ENCODE peak calls at places on chromosomes 12 and 14, in four cellular contexts. J is K562, N is GM12878, S is HepG2. W is an unnamed sample.

GRCh38 chr14:92539875-92540274 is 26.3 kb downstream of the RIN3 start:
- DNase-seq in S (no peak), N (no peak), J (no peak), W (no peak)

GRCh38 chr12:95216704-95217376 is 427 bp downstream of the FGD6 start:
- DNase-seq in N (no peak), J (no peak), S (peak; percentile 27), W (peak; percentile 35)

GRCh38 chr14:71138236-71139057 is 231.2 kb downstream of the PCNX1 start:
- DNase-seq in N (no peak), S (no peak), J (no peak), W (no peak)

GRCh38 chr14:77746064-77746463 is 14.9 kb downstream of the SNW1 start:
- DNase-seq in J (no peak), N (no peak), S (no peak), W (peak; percentile 24)

GRCh38 chr12:24134092-24134491 is 184.6 kb upstream of the SOX5 start:
- DNase-seq in S (no peak), J (no peak), N (no peak), W (no peak)

GRCh38 chr12:32671930-32672785 is 6.9 kb upstream of the DNM1L start:
- DNase-seq in N (no peak), J (peak; percentile 43), S (peak; percentile 51), W (peak; percentile 61)

GRCh38 chr14:95713596-95714371 is at the start of gene TCL1A:
- DNase-seq in J (peak; percentile 21), S (no peak), N (no peak), W (no peak)

GRCh38 chr14:55671641-55672040 is 91.6 kb downstream of the KTN1 start:
- DNase-seq in S (no peak), N (no peak), J (no peak), W (no peak)

GRCh38 chr14:28751467-28752058 is 15.0 kb upstream of the FOXG1 start:
- DNase-seq in S (peak; percentile 81), J (peak; percentile 16), N (peak; percentile 7), W (peak; percentile 51)

GRCh38 chr12:132600048-132601032 is 10.0 kb downstream of the LRCOL1 start:
- DNase-seq in N (no peak), J (peak; percentile 73), S (peak; percentile 54), W (peak; percentile 78)

GRCh38 chr12:17918013-17918412 is 172.0 kb downstream of the RERGL start:
- DNase-seq in N (no peak), S (no peak), J (no peak), W (no peak)

GRCh38 chr14:24975393-24975792 is 74.6 kb downstream of the STXBP6 start:
- DNase-seq in S (no peak), N (no peak), J (no peak), W (no peak)

GRCh38 chr14:99745307-99745951 is 47.8 kb upstream of the EML1 start:
- DNase-seq in J (no peak), S (no peak), N (no peak), W (no peak)

GRCh38 chr14:31307198-31307597 is 99.6 kb upstream of the HECTD1 start:
- DNase-seq in S (no peak), N (no peak), J (no peak), W (no peak)

GRCh38 chr12:27048822-27049752 is 26.7 kb downstream of the MED21 start:
- DNase-seq in N (no peak), S (no peak), J (peak; percentile 25), W (peak; percentile 60)

GRCh38 chr12:55997535-55997859 is 421 bp downstream of the SUOX start:
- DNase-seq in J (no peak), N (no peak), S (no peak), W (no peak)

GRCh38 chr14:73944432-73945158 is 5.3 kb downstream of the FAM161B start:
- DNase-seq in J (no peak), N (no peak), S (no peak), W (no peak)

GRCh38 chr12:6193853-6194815 is 6.1 kb upstream of the CD9 start:
- DNase-seq in N (no peak), J (no peak), S (no peak), W (no peak)

GRCh38 chr14:105378199-105378598 is 20.1 kb upstream of the TEX22 start:
- DNase-seq in N (no peak), S (no peak), J (peak; percentile 56), W (no peak)

GRCh38 chr12:44930972-44931600 is 55.0 kb upstream of the NELL2 start:
- DNase-seq in S (peak; percentile 49), N (no peak), J (peak; percentile 19), W (peak; percentile 37)

GRCh38 chr14:105847400-105847799 is 321.0 kb downstream of the TMEM121 start:
- DNase-seq in S (no peak), N (no peak), J (no peak), W (no peak)

GRCh38 chr14:44384093-44384492 is 123.0 kb downstream of the FSCB start:
- DNase-seq in J (no peak), S (no peak), N (no peak), W (no peak)

GRCh38 chr14:63650336-63650952 is 8.8 kb upstream of the WDR89 start:
- DNase-seq in N (peak; percentile 54), S (no peak), J (no peak), W (no peak)

GRCh38 chr14:63642656-63643382 is 1.1 kb upstream of the WDR89 start:
- DNase-seq in J (no peak), N (no peak), S (no peak), W (no peak)

GRCh38 chr14:63652406-63652805 is 10.7 kb upstream of the WDR89 start:
- DNase-seq in J (no peak), S (no peak), N (no peak), W (no peak)

GRCh38 chr14:63644741-63645140 is 3.1 kb upstream of the WDR89 start:
- DNase-seq in S (no peak), J (no peak), N (no peak), W (no peak)

GRCh38 chr14:63647696-63648410 is 6.2 kb upstream of the WDR89 start:
- DNase-seq in N (no peak), S (no peak), J (no peak), W (no peak)
- H3K27ac ChIP-seq in N (no peak overlapping the region), S (no peak overlapping the region), J (no peak overlapping the region), W (no peak overlapping the region)

GRCh38 chr12:106357549-106358409 is at the start of gene POLR3B:
- DNase-seq in J (peak; percentile 98), S (peak; percentile 84), N (peak; percentile 74), W (peak; percentile 98)

GRCh38 chr12:106362971-106363370 is 5.4 kb downstream of the POLR3B start:
- DNase-seq in S (no peak), N (no peak), J (no peak), W (no peak)

GRCh38 chr12:106358410-106359241 is 1.1 kb downstream of the POLR3B start:
- DNase-seq in N (no peak), J (peak; percentile 65), S (peak; percentile 78), W (no peak)

GRCh38 chr12:106359620-106360399 is 2.3 kb downstream of the POLR3B start:
- DNase-seq in N (no peak), J (peak; percentile 18), S (peak; percentile 47), W (no peak)

GRCh38 chr12:106360400-106360994 is 2.9 kb downstream of the POLR3B start:
- DNase-seq in N (no peak), S (no peak), J (no peak), W (no peak)
- TF ChIP-seq CHD4 in N (no peak), S (no peak), J (no peak), W (no peak)

DNA sequence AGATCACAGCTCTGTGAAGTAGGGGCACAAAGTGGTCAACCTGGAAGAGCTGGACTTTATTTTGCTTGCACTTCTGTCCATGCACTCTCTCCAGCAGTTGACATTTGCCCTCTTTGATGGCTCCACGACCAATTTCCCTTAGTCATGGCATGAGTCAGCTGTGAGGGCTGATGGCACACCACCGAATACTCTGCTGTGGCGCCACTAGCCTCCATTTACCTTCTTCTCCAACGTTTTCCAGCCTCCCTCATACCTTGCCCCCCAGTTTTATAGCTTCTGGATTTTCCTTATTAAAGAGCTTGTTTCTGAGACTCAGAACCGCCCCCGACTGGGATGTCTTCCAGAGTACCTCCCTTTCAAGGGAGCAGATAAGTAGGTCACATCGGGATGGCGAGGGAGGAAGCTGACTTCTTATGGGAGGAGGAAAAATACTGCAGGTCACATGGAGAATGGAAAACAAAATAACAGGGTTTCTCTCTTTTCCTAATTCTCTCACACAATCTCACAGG is 17.6 kb downstream of the NINJ2 start:
- DNase-seq in S (peak; percentile 79), J (no peak), N (no peak), W (no peak)
- H3K27ac ChIP-seq in S (peak overlapping the region; percentile 80), J (peak overlapping the region; percentile 68), N (no peak overlapping the region), W (peak overlapping the region; percentile 98)

GRCh38 chr14:89851031-89851430 is 103.5 kb downstream of the EFCAB11 start:
- DNase-seq in S (no peak), J (no peak), N (no peak), W (no peak)

GRCh38 chr14:89855961-89856360 is 98.6 kb downstream of the EFCAB11 start:
- DNase-seq in N (no peak), J (no peak), S (no peak), W (no peak)

GRCh38 chr14:89858084-89858483 is 96.4 kb downstream of the EFCAB11 start:
- DNase-seq in N (no peak), J (no peak), S (no peak), W (no peak)

GRCh38 chr14:89856871-89857345 is 97.6 kb downstream of the EFCAB11 start:
- DNase-seq in J (no peak), S (no peak), N (no peak), W (peak; percentile 25)

GRCh38 chr14:89853976-89854693 is 100.4 kb downstream of the EFCAB11 start:
- DNase-seq in J (no peak), N (no peak), S (no peak), W (no peak)
- TF ChIP-seq CHD4 in J (no peak), N (no peak), S (no peak), W (no peak)

GRCh38 chr12:10756194-10756593 is 33.1 kb upstream of the YBX3 start:
- DNase-seq in N (no peak), J (no peak), S (no peak), W (no peak)

GRCh38 chr12:10759657-10760056 is 36.5 kb upstream of the YBX3 start:
- DNase-seq in N (no peak), J (no peak), S (no peak), W (no peak)
- H3K27ac ChIP-seq in N (no peak overlapping the region), J (no peak overlapping the region), S (no peak overlapping the region), W (no peak overlapping the region)

GRCh38 chr12:112788205-112788604 is 3.3 kb upstream of the RPH3A start:
- DNase-seq in N (no peak), J (peak; percentile 18), S (no peak), W (no peak)
- TF ChIP-seq CHD4 in N (no peak), J (no peak), S (no peak), W (no peak)